ENCODE peak calls at places on chromosomes 1 and 21, in eight cellular contexts. One of them, this sample, is unnamed.

GRCh38 chr1:96424882-96425281 is 296.7 kb upstream of the PTBP2 start:
- DNase-seq in stimulated activated CD4-positive, alpha-beta T cell treated with anti-CD3 and anti-CD28 coated beads, Interleukin-15, amount 100 ng/mL, for 1 hour: no peak
- DNase-seq in GM12892: no peak
- DNase-seq in HFF-Myc: no peak
- DNase-seq in foreskin fibroblast: no peak
- DNase-seq in activated CD4-positive, alpha-beta T cell treated with anti-CD3 and anti-CD28 coated beads for 48 hours: no peak
- DNase-seq in upper lobe of right lung: no peak
- DNase-seq in NCI-H2107: no peak
- DNase-seq in this sample: peak; percentile 53

GRCh38 chr1:54336121-54336520 is 70.1 kb downstream of the SSBP3 start:
- DNase-seq in stimulated activated CD4-positive, alpha-beta T cell treated with anti-CD3 and anti-CD28 coated beads, Interleukin-15, amount 100 ng/mL, for 1 hour: no peak
- DNase-seq in GM12892: no peak
- DNase-seq in HFF-Myc: no peak
- DNase-seq in foreskin fibroblast: no peak
- DNase-seq in activated CD4-positive, alpha-beta T cell treated with anti-CD3 and anti-CD28 coated beads for 48 hours: no peak
- DNase-seq in upper lobe of right lung: no peak
- DNase-seq in NCI-H2107: no peak
- DNase-seq in this sample: no peak

GRCh38 chr21:45299026-45299863 is 11.6 kb upstream of the POFUT2 start:
- DNase-seq in stimulated activated CD4-positive, alpha-beta T cell treated with anti-CD3 and anti-CD28 coated beads, Interleukin-15, amount 100 ng/mL, for 1 hour: no peak
- DNase-seq in GM12892: no peak
- DNase-seq in HFF-Myc: no peak
- DNase-seq in foreskin fibroblast: no peak
- DNase-seq in activated CD4-positive, alpha-beta T cell treated with anti-CD3 and anti-CD28 coated beads for 48 hours: no peak
- DNase-seq in upper lobe of right lung: no peak
- DNase-seq in NCI-H2107: no peak
- DNase-seq in this sample: peak; percentile 50

GRCh38 chr1:24351918-24352637 is 32.9 kb downstream of the GRHL3 start:
- DNase-seq in stimulated activated CD4-positive, alpha-beta T cell treated with anti-CD3 and anti-CD28 coated beads, Interleukin-15, amount 100 ng/mL, for 1 hour: no peak
- DNase-seq in GM12892: no peak
- DNase-seq in HFF-Myc: peak; percentile 26
- DNase-seq in foreskin fibroblast: peak; percentile 43
- DNase-seq in activated CD4-positive, alpha-beta T cell treated with anti-CD3 and anti-CD28 coated beads for 48 hours: peak; percentile 85
- DNase-seq in upper lobe of right lung: no peak
- DNase-seq in NCI-H2107: no peak
- DNase-seq in this sample: peak; percentile 49

GRCh38 chr1:201630582-201630981 is 91.7 kb downstream of the NAV1 start:
- DNase-seq in stimulated activated CD4-positive, alpha-beta T cell treated with anti-CD3 and anti-CD28 coated beads, Interleukin-15, amount 100 ng/mL, for 1 hour: no peak
- DNase-seq in GM12892: no peak
- DNase-seq in HFF-Myc: no peak
- DNase-seq in foreskin fibroblast: no peak
- DNase-seq in activated CD4-positive, alpha-beta T cell treated with anti-CD3 and anti-CD28 coated beads for 48 hours: no peak
- DNase-seq in upper lobe of right lung: no peak
- DNase-seq in NCI-H2107: no peak
- DNase-seq in this sample: no peak

GRCh38 chr1:115714572-115715141 is 53.9 kb downstream of the CASQ2 start:
- DNase-seq in stimulated activated CD4-positive, alpha-beta T cell treated with anti-CD3 and anti-CD28 coated beads, Interleukin-15, amount 100 ng/mL, for 1 hour: no peak
- DNase-seq in GM12892: no peak
- DNase-seq in HFF-Myc: no peak
- DNase-seq in foreskin fibroblast: no peak
- DNase-seq in activated CD4-positive, alpha-beta T cell treated with anti-CD3 and anti-CD28 coated beads for 48 hours: no peak
- DNase-seq in upper lobe of right lung: no peak
- DNase-seq in NCI-H2107: peak; percentile 37
- DNase-seq in this sample: no peak

GRCh38 chr1:208254862-208255261 is 10.7 kb upstream of the PLXNA2 start:
- DNase-seq in stimulated activated CD4-positive, alpha-beta T cell treated with anti-CD3 and anti-CD28 coated beads, Interleukin-15, amount 100 ng/mL, for 1 hour: no peak
- DNase-seq in GM12892: no peak
- DNase-seq in HFF-Myc: no peak
- DNase-seq in foreskin fibroblast: peak; percentile 51
- DNase-seq in activated CD4-positive, alpha-beta T cell treated with anti-CD3 and anti-CD28 coated beads for 48 hours: no peak
- DNase-seq in upper lobe of right lung: no peak
- DNase-seq in NCI-H2107: no peak
- DNase-seq in this sample: peak; percentile 80

GRCh38 chr1:207805841-207806421 is 54.1 kb downstream of the CD46 start:
- DNase-seq in stimulated activated CD4-positive, alpha-beta T cell treated with anti-CD3 and anti-CD28 coated beads, Interleukin-15, amount 100 ng/mL, for 1 hour: no peak
- DNase-seq in GM12892: no peak
- DNase-seq in HFF-Myc: peak; percentile 90
- DNase-seq in foreskin fibroblast: peak; percentile 96
- DNase-seq in activated CD4-positive, alpha-beta T cell treated with anti-CD3 and anti-CD28 coated beads for 48 hours: no peak
- DNase-seq in upper lobe of right lung: no peak
- DNase-seq in NCI-H2107: no peak
- DNase-seq in this sample: peak; percentile 96

GRCh38 chr1:167454304-167454928 is 63.9 kb downstream of the CD247 start:
- DNase-seq in stimulated activated CD4-positive, alpha-beta T cell treated with anti-CD3 and anti-CD28 coated beads, Interleukin-15, amount 100 ng/mL, for 1 hour: no peak
- DNase-seq in GM12892: no peak
- DNase-seq in HFF-Myc: no peak
- DNase-seq in foreskin fibroblast: no peak
- DNase-seq in activated CD4-positive, alpha-beta T cell treated with anti-CD3 and anti-CD28 coated beads for 48 hours: no peak
- DNase-seq in upper lobe of right lung: no peak
- DNase-seq in NCI-H2107: no peak
- DNase-seq in this sample: no peak

GRCh38 chr1:65431111-65431705 is 10.7 kb downstream of the LEPR start:
- DNase-seq in stimulated activated CD4-positive, alpha-beta T cell treated with anti-CD3 and anti-CD28 coated beads, Interleukin-15, amount 100 ng/mL, for 1 hour: no peak
- DNase-seq in GM12892: no peak
- DNase-seq in HFF-Myc: no peak
- DNase-seq in foreskin fibroblast: no peak
- DNase-seq in activated CD4-positive, alpha-beta T cell treated with anti-CD3 and anti-CD28 coated beads for 48 hours: no peak
- DNase-seq in upper lobe of right lung: no peak
- DNase-seq in NCI-H2107: peak; percentile 12
- DNase-seq in this sample: peak; percentile 78

GRCh38 chr1:62882161-62882560 is 98.2 kb downstream of the ATG4C start:
- DNase-seq in stimulated activated CD4-positive, alpha-beta T cell treated with anti-CD3 and anti-CD28 coated beads, Interleukin-15, amount 100 ng/mL, for 1 hour: no peak
- DNase-seq in GM12892: no peak
- DNase-seq in HFF-Myc: no peak
- DNase-seq in foreskin fibroblast: no peak
- DNase-seq in activated CD4-positive, alpha-beta T cell treated with anti-CD3 and anti-CD28 coated beads for 48 hours: no peak
- DNase-seq in upper lobe of right lung: no peak
- DNase-seq in NCI-H2107: no peak
- DNase-seq in this sample: no peak

GRCh38 chr1:81230983-81231728 is 569.6 kb upstream of the ADGRL2 start:
- DNase-seq in stimulated activated CD4-positive, alpha-beta T cell treated with anti-CD3 and anti-CD28 coated beads, Interleukin-15, amount 100 ng/mL, for 1 hour: no peak
- DNase-seq in GM12892: no peak
- DNase-seq in HFF-Myc: no peak
- DNase-seq in foreskin fibroblast: peak; percentile 4
- DNase-seq in activated CD4-positive, alpha-beta T cell treated with anti-CD3 and anti-CD28 coated beads for 48 hours: no peak
- DNase-seq in upper lobe of right lung: no peak
- DNase-seq in NCI-H2107: no peak
- DNase-seq in this sample: no peak

GRCh38 chr1:51517361-51518032 is 1.6 kb downstream of the EPS15 start:
- DNase-seq in stimulated activated CD4-positive, alpha-beta T cell treated with anti-CD3 and anti-CD28 coated beads, Interleukin-15, amount 100 ng/mL, for 1 hour: no peak
- DNase-seq in GM12892: no peak
- DNase-seq in HFF-Myc: no peak
- DNase-seq in foreskin fibroblast: no peak
- DNase-seq in activated CD4-positive, alpha-beta T cell treated with anti-CD3 and anti-CD28 coated beads for 48 hours: no peak
- DNase-seq in upper lobe of right lung: no peak
- DNase-seq in NCI-H2107: no peak
- DNase-seq in this sample: peak; percentile 32

GRCh38 chr1:15088146-15089025 is 65.2 kb upstream of the TMEM51 start:
- DNase-seq in stimulated activated CD4-positive, alpha-beta T cell treated with anti-CD3 and anti-CD28 coated beads, Interleukin-15, amount 100 ng/mL, for 1 hour: no peak
- DNase-seq in GM12892: no peak
- DNase-seq in HFF-Myc: peak; percentile 24
- DNase-seq in foreskin fibroblast: peak; percentile 7
- DNase-seq in activated CD4-positive, alpha-beta T cell treated with anti-CD3 and anti-CD28 coated beads for 48 hours: no peak
- DNase-seq in upper lobe of right lung: no peak
- DNase-seq in NCI-H2107: no peak
- DNase-seq in this sample: peak; percentile 19

GRCh38 chr1:233109121-233109520 is 158.7 kb downstream of the NTPCR start:
- DNase-seq in stimulated activated CD4-positive, alpha-beta T cell treated with anti-CD3 and anti-CD28 coated beads, Interleukin-15, amount 100 ng/mL, for 1 hour: no peak
- DNase-seq in GM12892: no peak
- DNase-seq in HFF-Myc: no peak
- DNase-seq in foreskin fibroblast: no peak
- DNase-seq in activated CD4-positive, alpha-beta T cell treated with anti-CD3 and anti-CD28 coated beads for 48 hours: no peak
- DNase-seq in upper lobe of right lung: no peak
- DNase-seq in NCI-H2107: no peak
- DNase-seq in this sample: no peak

GRCh38 chr1:51469518-51469917 is 49.5 kb downstream of the EPS15 start:
- DNase-seq in stimulated activated CD4-positive, alpha-beta T cell treated with anti-CD3 and anti-CD28 coated beads, Interleukin-15, amount 100 ng/mL, for 1 hour: no peak
- DNase-seq in GM12892: no peak
- DNase-seq in HFF-Myc: no peak
- DNase-seq in foreskin fibroblast: no peak
- DNase-seq in activated CD4-positive, alpha-beta T cell treated with anti-CD3 and anti-CD28 coated beads for 48 hours: no peak
- DNase-seq in upper lobe of right lung: no peak
- DNase-seq in NCI-H2107: no peak
- DNase-seq in this sample: no peak

GRCh38 chr1:200610846-200611245 is 9.7 kb downstream of the KIF14 start:
- DNase-seq in stimulated activated CD4-positive, alpha-beta T cell treated with anti-CD3 and anti-CD28 coated beads, Interleukin-15, amount 100 ng/mL, for 1 hour: no peak
- DNase-seq in GM12892: no peak
- DNase-seq in HFF-Myc: peak; percentile 85
- DNase-seq in foreskin fibroblast: peak; percentile 79
- DNase-seq in activated CD4-positive, alpha-beta T cell treated with anti-CD3 and anti-CD28 coated beads for 48 hours: no peak
- DNase-seq in upper lobe of right lung: no peak
- DNase-seq in NCI-H2107: no peak
- DNase-seq in this sample: peak; percentile 75

GRCh38 chr21:37916795-37917142 is 512 bp upstream of the KCNJ6 start:
- DNase-seq in stimulated activated CD4-positive, alpha-beta T cell treated with anti-CD3 and anti-CD28 coated beads, Interleukin-15, amount 100 ng/mL, for 1 hour: no peak
- DNase-seq in GM12892: no peak
- DNase-seq in HFF-Myc: no peak
- DNase-seq in foreskin fibroblast: no peak
- DNase-seq in activated CD4-positive, alpha-beta T cell treated with anti-CD3 and anti-CD28 coated beads for 48 hours: no peak
- DNase-seq in upper lobe of right lung: no peak
- DNase-seq in NCI-H2107: no peak
- DNase-seq in this sample: peak; percentile 7

GRCh38 chr1:91529856-91530255 is 29.2 kb downstream of the CDC7 start:
- DNase-seq in stimulated activated CD4-positive, alpha-beta T cell treated with anti-CD3 and anti-CD28 coated beads, Interleukin-15, amount 100 ng/mL, for 1 hour: no peak
- DNase-seq in GM12892: no peak
- DNase-seq in HFF-Myc: peak; percentile 47
- DNase-seq in foreskin fibroblast: no peak
- DNase-seq in activated CD4-positive, alpha-beta T cell treated with anti-CD3 and anti-CD28 coated beads for 48 hours: no peak
- DNase-seq in upper lobe of right lung: no peak
- DNase-seq in NCI-H2107: no peak
- DNase-seq in this sample: peak; percentile 84

GRCh38 chr21:22806278-22806677 is 1808.1 kb downstream of the NCAM2 start:
- DNase-seq in stimulated activated CD4-positive, alpha-beta T cell treated with anti-CD3 and anti-CD28 coated beads, Interleukin-15, amount 100 ng/mL, for 1 hour: no peak
- DNase-seq in GM12892: no peak
- DNase-seq in HFF-Myc: no peak
- DNase-seq in foreskin fibroblast: no peak
- DNase-seq in activated CD4-positive, alpha-beta T cell treated with anti-CD3 and anti-CD28 coated beads for 48 hours: no peak
- DNase-seq in upper lobe of right lung: no peak
- DNase-seq in NCI-H2107: no peak
- DNase-seq in this sample: no peak

GRCh38 chr1:26370591-26371382 is 1.8 kb downstream of the ZNF683 start:
- DNase-seq in stimulated activated CD4-positive, alpha-beta T cell treated with anti-CD3 and anti-CD28 coated beads, Interleukin-15, amount 100 ng/mL, for 1 hour: no peak
- DNase-seq in GM12892: no peak
- DNase-seq in HFF-Myc: no peak
- DNase-seq in foreskin fibroblast: no peak
- DNase-seq in activated CD4-positive, alpha-beta T cell treated with anti-CD3 and anti-CD28 coated beads for 48 hours: no peak
- DNase-seq in upper lobe of right lung: no peak
- DNase-seq in NCI-H2107: no peak
- DNase-seq in this sample: no peak

GRCh38 chr21:45945868-45946210 is 35.7 kb upstream of the COL6A1 start:
- DNase-seq in stimulated activated CD4-positive, alpha-beta T cell treated with anti-CD3 and anti-CD28 coated beads, Interleukin-15, amount 100 ng/mL, for 1 hour: no peak
- DNase-seq in GM12892: no peak
- DNase-seq in HFF-Myc: no peak
- DNase-seq in foreskin fibroblast: no peak
- DNase-seq in activated CD4-positive, alpha-beta T cell treated with anti-CD3 and anti-CD28 coated beads for 48 hours: no peak
- DNase-seq in upper lobe of right lung: no peak
- DNase-seq in NCI-H2107: no peak
- DNase-seq in this sample: no peak

This sample was measured in choroid plexus epithelial cell.